ENCODE peak calls at places on chromosomes 6 and 20, in six cellular contexts. I, P, V, L, A and Q are unnamed samples.

GRCh38 chr20:18728165-18728866 is 85.3 kb upstream of the SCP2D1 start:
- DNase-seq in I (peak), P (no peak), V (no peak), L (peak), A (no peak), Q (no peak)

GRCh38 chr6:164325168-164325567 is 910.6 kb downstream of the QKI start:
- DNase-seq in I (no peak), P (no peak), V (no peak), L (no peak), A (no peak), Q (no peak)

GRCh38 chr6:38708483-38708882 is 5.5 kb upstream of the GLO1 start:
- DNase-seq in I (no peak), P (no peak), V (no peak), L (peak), A (no peak), Q (no peak)

GRCh38 chr6:30493643-30494250 is 4.4 kb downstream of the HLA-E start:
- DNase-seq in I (no peak), P (peak), V (no peak), L (peak), A (no peak), Q (no peak)

GRCh38 chr6:40011844-40012243 is 77.6 kb upstream of the MOCS1 start:
- DNase-seq in I (no peak), P (no peak), V (no peak), L (no peak), A (no peak), Q (no peak)

GRCh38 chr20:11333634-11334033 is 584.1 kb upstream of the BTBD3 start:
- DNase-seq in I (no peak), P (no peak), V (no peak), L (no peak), A (no peak), Q (no peak)

GRCh38 chr6:36547646-36548400 is 544 bp upstream of the STK38 start:
- DNase-seq in I (no peak), P (no peak), V (no peak), L (peak), A (no peak), Q (no peak)

GRCh38 chr6:157110620-157111019 is 212.7 kb downstream of the TMEM242 start:
- DNase-seq in I (no peak), P (no peak), V (no peak), L (no peak), A (no peak), Q (no peak)

GRCh38 chr20:64220891-64221527 is 34.5 kb upstream of the PCMTD2 start:
- DNase-seq in I (no peak), P (no peak), V (no peak), L (no peak), A (no peak), Q (no peak)

GRCh38 chr6:36099872-36100483 is 30.3 kb upstream of the MAPK13 start:
- DNase-seq in I (no peak), P (no peak), V (no peak), L (no peak), A (no peak), Q (no peak)